ENCODE peak calls at places on chromosomes 11 and 22, in six cellular contexts. X is HTR-8/SVneo, R is glutamatergic neuron, N is right lobe of liver, F is thoracic aorta, J is kidney epithelial cell. M is an unnamed sample.

GRCh38 chr11:65486570-65487466 is 12.0 kb upstream of the MALAT1 start:
- DNase-seq in X (no peak), R (no peak), N (no peak), F (no peak), J (no peak), M (no peak)

GRCh38 chr11:14537134-14537599 is 17.0 kb upstream of the PSMA1 start:
- DNase-seq in X (peak), R (no peak), N (no peak), F (no peak), J (no peak), M (no peak)

GRCh38 chr11:128690746-128691091 is 3.2 kb upstream of the FLI1 start:
- DNase-seq in X (no peak), R (no peak), N (no peak), F (no peak), J (no peak), M (peak)

GRCh38 chr11:36352919-36353318 is 56.8 kb downstream of the PRR5L start:
- DNase-seq in X (no peak), R (no peak), N (no peak), F (no peak), J (no peak), M (no peak)

GRCh38 chr22:27541831-27542230 is 259.7 kb downstream of the MN1 start:
- DNase-seq in X (no peak), R (peak), N (no peak), F (no peak), J (no peak), M (no peak)

GRCh38 chr11:73198677-73199076 is 19.4 kb upstream of the P2RY2 start:
- DNase-seq in X (no peak), R (no peak), N (peak), F (no peak), J (no peak), M (no peak)

GRCh38 chr11:7577883-7578242 is 64.1 kb downstream of the PPFIBP2 start:
- DNase-seq in X (no peak), R (no peak), N (no peak), F (no peak), J (no peak), M (no peak)

GRCh38 chr11:106456651-106457050 is 379.2 kb downstream of the AASDHPPT start:
- DNase-seq in X (no peak), R (no peak), N (no peak), F (no peak), J (no peak), M (no peak)

GRCh38 chr22:46764779-46765485 is 2.5 kb downstream of the TBC1D22A start:
- DNase-seq in X (no peak), R (no peak), N (no peak), F (no peak), J (no peak), M (no peak)

GRCh38 chr11:124676386-124676785 is 2.7 kb downstream of the SPA17 start:
- DNase-seq in X (no peak), R (no peak), N (no peak), F (no peak), J (no peak), M (no peak)

GRCh38 chr22:38317237-38317994 is at the start of gene CSNK1E:
- DNase-seq in X (no peak), R (peak), N (peak), F (peak), J (no peak), M (peak)

GRCh38 chr11:2424811-2425495 is 19.4 kb downstream of the TRPM5 start:
- DNase-seq in X (no peak), R (no peak), N (no peak), F (no peak), J (no peak), M (no peak)

GRCh38 chr11:70381350-70381749 is 17.0 kb upstream of the CTTN start:
- DNase-seq in X (no peak), R (no peak), N (no peak), F (no peak), J (no peak), M (no peak)

GRCh38 chr11:35180311-35181233 is 41.6 kb downstream of the CD44 start:
- DNase-seq in X (no peak), R (no peak), N (no peak), F (no peak), J (no peak), M (no peak)

GRCh38 chr11:45092901-45093760 is 53.3 kb upstream of the PRDM11 start:
- DNase-seq in X (no peak), R (no peak), N (peak), F (no peak), J (peak), M (peak)

GRCh38 chr22:36027960-36028645 is 521 bp downstream of the RBFOX2 start:
- DNase-seq in X (no peak), R (peak), N (peak), F (no peak), J (no peak), M (no peak)

GRCh38 chr11:73114835-73115220 is 27.3 kb downstream of the FCHSD2 start:
- DNase-seq in X (no peak), R (no peak), N (no peak), F (no peak), J (no peak), M (no peak)

GRCh38 chr11:17528906-17529813 is 15.1 kb downstream of the USH1C start:
- DNase-seq in X (no peak), R (no peak), N (no peak), F (no peak), J (no peak), M (no peak)

GRCh38 chr22:19943665-19944026 is 2.0 kb upstream of the TXNRD2 start:
- DNase-seq in X (peak), R (no peak), N (no peak), F (no peak), J (peak), M (no peak)

GRCh38 chr11:123493393-123494063 is 63.5 kb downstream of the GRAMD1B start:
- DNase-seq in X (no peak), R (no peak), N (no peak), F (no peak), J (no peak), M (no peak)

GRCh38 chr11:111018571-111018970 is 227.0 kb upstream of the POU2AF2 start:
- DNase-seq in X (no peak), R (no peak), N (no peak), F (no peak), J (no peak), M (no peak)

GRCh38 chr11:111512296-111513239 is at the start of gene BTG4:
- DNase-seq in X (no peak), R (peak), N (no peak), F (no peak), J (no peak), M (peak)

GRCh38 chr11:66910016-66910415 is 48.2 kb downstream of the PC start:
- DNase-seq in X (no peak), R (no peak), N (no peak), F (no peak), J (no peak), M (no peak)

GRCh38 chr11:65417221-65417701 is 5.3 kb upstream of the NEAT1 start:
- DNase-seq in X (no peak), R (no peak), N (peak), F (no peak), J (no peak), M (peak)

GRCh38 chr11:73242291-73243092 is 24.4 kb downstream of the P2RY2 start:
- DNase-seq in X (peak), R (peak), N (peak), F (no peak), J (no peak), M (peak)

GRCh38 chr22:46373838-46374662 is 38.5 kb downstream of the TRMU start:
- DNase-seq in X (no peak), R (no peak), N (no peak), F (no peak), J (no peak), M (no peak)

M was measured in ecto neural progenitor cell.